ENCODE peak calls at places on chromosomes 4 and X, in four cellular contexts. D, Q, Y and G are unnamed samples.

GRCh38 chrX:151713859-151714258 is 2.0 kb upstream of the FATE1 start:
- DNase-seq in D (peak), Q (peak), Y (no peak), G (no peak)

GRCh38 chr4:176840166-176840565 is 47.4 kb upstream of the VEGFC start:
- DNase-seq in D (no peak), Q (peak), Y (no peak), G (no peak)

GRCh38 chrX:71606536-71607216 is 11.6 kb downstream of the CXCR3 start:
- DNase-seq in D (no peak), Q (no peak), Y (no peak), G (no peak)

GRCh38 chr4:165692082-165692481 is 181.0 kb upstream of the TLL1 start:
- DNase-seq in D (no peak), Q (peak), Y (no peak), G (no peak)

GRCh38 chr4:133148690-133149363 is at the start of gene PCDH10:
- DNase-seq in D (peak), Q (peak), Y (peak), G (peak)

GRCh38 chr4:88616275-88616996 is 24.2 kb downstream of the HERC3 start:
- DNase-seq in D (no peak), Q (peak), Y (peak), G (no peak)

GRCh38 chr4:73870260-73870659 is 1.1 kb downstream of the CXCL1 start:
- DNase-seq in D (peak), Q (peak), Y (no peak), G (peak)

GRCh38 chr4:95268819-95269565 is 279.8 kb downstream of the UNC5C start:
- DNase-seq in D (no peak), Q (peak), Y (no peak), G (no peak)

GRCh38 chrX:115940348-115940747 is 230.2 kb upstream of the AGTR2 start:
- DNase-seq in D (no peak), Q (no peak), Y (no peak), G (no peak)

GRCh38 chr4:145541266-145541770 is 59.7 kb downstream of the SMAD1 start:
- DNase-seq in D (no peak), Q (no peak), Y (no peak), G (no peak)

GRCh38 chr4:78517050-78517652 is 34.4 kb upstream of the ANXA3 start:
- DNase-seq in D (peak), Q (peak), Y (no peak), G (no peak)

GRCh38 chr4:15149234-15149841 is 147.1 kb downstream of the CPEB2 start:
- DNase-seq in D (no peak), Q (peak), Y (no peak), G (no peak)

GRCh38 chr4:15150636-15151432 is 148.6 kb downstream of the CPEB2 start:
- DNase-seq in D (no peak), Q (no peak), Y (no peak), G (no peak)

GRCh38 chr4:15153662-15154061 is 151.4 kb downstream of the CPEB2 start:
- DNase-seq in D (no peak), Q (peak), Y (no peak), G (no peak)

GRCh38 chr4:15147709-15148651 is 145.7 kb downstream of the CPEB2 start:
- DNase-seq in D (no peak), Q (no peak), Y (no peak), G (no peak)

GRCh38 chr4:15149842-15150592 is 147.7 kb downstream of the CPEB2 start:
- DNase-seq in D (peak), Q (peak), Y (peak), G (peak)
- TF ChIP-seq CTCF in D (no peak), Q (peak), Y (no peak), G (no peak)

GRCh38 chr4:187378441-187378840 is 617.1 kb upstream of the ZFP42 start:
- DNase-seq in D (no peak), Q (no peak), Y (no peak), G (no peak)

GRCh38 chr4:187383181-187383580 is 612.4 kb upstream of the ZFP42 start:
- DNase-seq in D (no peak), Q (no peak), Y (no peak), G (no peak)

DNA sequence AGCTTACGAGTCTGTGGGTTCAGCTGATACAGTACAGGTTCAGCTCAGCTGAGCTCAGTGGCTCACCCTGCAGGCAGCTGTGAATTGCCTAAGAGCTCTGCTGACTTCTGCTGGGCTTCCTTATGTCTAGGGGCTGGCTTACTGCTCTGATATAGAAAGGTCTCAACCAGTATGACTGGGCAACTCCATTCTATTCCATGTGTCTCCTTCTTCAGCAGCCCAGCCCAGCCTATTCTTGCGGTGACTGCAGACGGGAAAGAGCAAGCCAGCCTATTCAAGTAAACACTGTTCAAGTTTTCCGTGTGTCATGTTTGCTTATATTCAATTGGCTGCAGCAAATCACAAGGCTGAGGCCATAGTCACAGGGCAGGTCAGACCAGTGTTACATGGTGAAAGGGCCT is 615.4 kb upstream of the ZFP42 start:
- DNase-seq in D (no peak), Q (peak), Y (no peak), G (peak)
- TF ChIP-seq CTCF in D (no peak), Q (peak), Y (no peak), G (no peak)

DNA sequence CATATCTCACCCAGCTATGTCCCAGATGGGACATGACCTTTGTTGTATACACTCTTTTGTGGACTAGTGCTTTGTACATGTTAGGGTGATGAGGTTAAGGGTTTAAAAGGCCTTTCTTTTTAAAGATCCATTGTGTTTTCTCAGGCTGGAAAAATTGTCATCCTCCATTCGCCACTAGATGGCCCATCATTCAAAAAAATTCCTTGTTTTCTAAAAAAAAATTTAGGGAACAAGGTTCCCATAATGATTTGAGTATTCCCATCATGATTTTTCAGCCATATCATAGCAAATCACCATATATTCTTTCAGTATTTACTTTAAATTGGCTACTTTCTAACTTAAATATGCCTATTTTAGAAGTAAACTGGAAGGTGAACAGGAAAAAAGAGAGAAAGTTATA is 91.9 kb upstream of the TMEM164 start:
- DNase-seq in D (peak), Q (no peak), Y (no peak), G (no peak)
- TF ChIP-seq CTCF in D (peak), Q (peak), Y (peak), G (peak)

GRCh38 chrX:1466971-1467561 is 14.4 kb upstream of the ASMTL start:
- DNase-seq in D (no peak), Q (no peak), Y (no peak), G (no peak)

GRCh38 chrX:1465261-1466231 is 12.8 kb upstream of the ASMTL start:
- DNase-seq in D (no peak), Q (no peak), Y (no peak), G (no peak)

GRCh38 chrX:1464282-1465131 is 11.8 kb upstream of the ASMTL start:
- DNase-seq in D (no peak), Q (no peak), Y (no peak), G (peak)

GRCh38 chrX:1466232-1466661 is 13.5 kb upstream of the ASMTL start:
- DNase-seq in D (no peak), Q (no peak), Y (no peak), G (peak)

GRCh38 chrX:1468250-1468772 is 15.6 kb upstream of the ASMTL start:
- DNase-seq in D (peak), Q (peak), Y (no peak), G (no peak)
- TF ChIP-seq CTCF in D (no peak), Q (peak), Y (no peak), G (no peak)

GRCh38 chrX:48493890-48494364 is 14.9 kb upstream of the PORCN start:
- DNase-seq in D (no peak), Q (peak), Y (no peak), G (no peak)
- TF ChIP-seq CTCF in D (no peak), Q (peak), Y (no peak), G (no peak)

GRCh38 chr4:84971319-84971932 is 4.9 kb upstream of the WDFY3 start:
- DNase-seq in D (peak), Q (peak), Y (no peak), G (no peak)
- TF ChIP-seq CTCF in D (peak), Q (peak), Y (peak), G (peak)

GRCh38 chr4:126396703-126397102 is 1081.9 kb downstream of the FAT4 start:
- DNase-seq in D (no peak), Q (no peak), Y (no peak), G (no peak)
- TF ChIP-seq CTCF in D (no peak), Q (peak), Y (no peak), G (no peak)

DNA sequence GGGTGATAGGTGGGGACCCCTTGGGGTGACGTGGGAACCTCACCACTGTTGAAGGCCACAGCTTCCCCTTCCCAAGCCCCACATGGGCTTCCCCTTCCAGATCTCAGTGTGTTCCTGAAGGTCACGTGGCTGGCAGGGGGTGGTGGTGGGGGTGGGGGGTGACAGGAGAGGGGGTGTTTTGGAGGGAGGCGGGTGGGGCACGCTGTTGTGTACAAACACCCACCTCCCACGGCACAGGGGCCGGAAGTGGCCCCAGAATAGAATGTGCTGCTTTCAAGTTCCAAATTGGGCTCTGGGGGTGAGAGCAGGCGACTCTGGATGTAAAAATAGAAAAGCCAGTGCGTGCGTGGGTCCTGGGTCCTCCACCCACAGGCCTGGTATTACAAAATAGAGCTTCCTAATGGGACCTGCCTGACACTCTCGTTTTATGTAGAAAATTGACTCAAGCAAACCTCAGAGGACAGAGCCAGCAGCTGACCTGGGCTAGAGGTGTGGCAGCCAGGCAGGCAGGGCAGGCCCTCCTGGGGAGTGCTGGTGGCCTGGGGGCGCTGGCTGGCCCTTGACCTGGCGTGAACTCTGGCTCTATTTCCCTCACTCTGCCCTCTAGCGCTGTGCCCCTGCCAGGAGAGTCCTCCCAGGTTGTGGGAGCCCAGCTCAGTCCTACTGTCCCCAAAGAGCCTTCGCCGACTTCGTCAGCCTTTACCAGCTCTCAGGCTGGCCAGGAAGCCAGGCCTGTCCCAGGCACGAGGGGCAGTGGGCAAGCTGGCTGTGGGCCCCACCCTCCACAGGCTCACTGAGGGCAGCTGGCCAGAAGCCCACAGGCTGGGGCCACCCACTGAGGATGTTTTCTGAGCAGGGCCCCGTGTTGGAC is 5.4 kb upstream of the SH3BP2 start:
- DNase-seq in D (no peak), Q (no peak), Y (peak), G (peak)
- TF ChIP-seq CTCF in D (no peak), Q (no peak), Y (no peak), G (no peak)

GRCh38 chrX:4550018-4550417 is 836.6 kb upstream of the PRKX start:
- DNase-seq in D (no peak), Q (no peak), Y (no peak), G (no peak)
- TF ChIP-seq CTCF in D (no peak), Q (no peak), Y (no peak), G (no peak)

GRCh38 chr4:75046226-75046625 is 113.3 kb downstream of the PARM1 start:
- DNase-seq in D (no peak), Q (no peak), Y (no peak), G (no peak)

GRCh38 chr4:75042601-75043208 is 109.8 kb downstream of the PARM1 start:
- DNase-seq in D (no peak), Q (no peak), Y (no peak), G (no peak)

GRCh38 chr4:75046641-75047040 is 113.7 kb downstream of the PARM1 start:
- DNase-seq in D (no peak), Q (no peak), Y (no peak), G (no peak)

GRCh38 chr4:75051431-75051830 is 118.5 kb downstream of the PARM1 start:
- DNase-seq in D (no peak), Q (no peak), Y (no peak), G (no peak)

DNA sequence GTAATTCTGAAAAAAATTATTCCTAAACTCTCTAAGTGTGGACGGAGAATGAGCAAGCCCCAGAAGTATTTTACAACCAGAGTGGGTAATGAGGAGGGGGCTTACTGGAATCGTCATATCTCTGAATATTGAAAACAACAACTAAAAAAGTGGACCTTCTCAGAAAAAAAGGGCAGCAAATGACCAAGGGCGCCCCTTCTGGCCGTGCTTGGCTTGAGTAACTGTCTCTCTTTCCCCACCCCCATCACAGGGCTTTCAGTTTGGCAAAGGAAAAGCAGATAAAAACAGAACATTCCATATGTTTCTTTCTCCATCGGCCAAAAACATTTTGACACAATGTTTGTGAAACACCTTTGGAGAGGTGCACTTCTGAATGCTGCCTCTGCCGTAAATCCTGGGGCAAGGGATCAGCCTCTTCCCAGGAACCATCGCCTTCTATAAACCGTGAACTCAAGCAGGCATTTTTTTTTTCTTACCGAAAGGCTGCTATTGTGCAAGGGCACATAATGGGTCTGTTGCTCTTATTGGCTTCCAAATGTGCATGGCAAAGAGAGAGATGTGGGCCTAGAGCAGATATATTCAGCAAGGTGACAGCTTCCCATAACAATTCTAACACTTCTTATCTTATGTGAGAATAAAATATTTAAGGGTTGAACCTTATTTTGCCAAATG is 115.4 kb downstream of the PARM1 start:
- DNase-seq in D (peak), Q (no peak), Y (no peak), G (no peak)
- TF ChIP-seq CTCF in D (no peak), Q (no peak), Y (no peak), G (no peak)